ENCODE peak calls at places on chromosomes 13 and 19, in four cellular contexts. One of them, this sample, is unnamed. For H3K4me1, the result is how much of the 10 kb centered on the place peaks cover.

GRCh38 chr19:49151339-49152217 is 3.6 kb downstream of the HRC start:
- DNase-seq in PC-9: peak
- DNase-seq in Peyer's patch: peak
- DNase-seq in fibroblast of lung: peak
- DNase-seq in this sample: peak

GRCh38 chr13:31905896-31906295 is 125.7 kb upstream of the FRY start:
- DNase-seq in fibroblast of lung: no peak
- DNase-seq in PC-9: no peak
- DNase-seq in Peyer's patch: no peak
- DNase-seq in this sample: no peak

GRCh38 chr13:83621765-83622421 is 260.4 kb downstream of the SLITRK1 start:
- DNase-seq in Peyer's patch: no peak
- DNase-seq in PC-9: no peak
- DNase-seq in fibroblast of lung: no peak
- DNase-seq in this sample: no peak

GRCh38 chr13:53782400-53783030 is 753.9 kb downstream of the OLFM4 start:
- DNase-seq in fibroblast of lung: peak
- DNase-seq in PC-9: peak
- DNase-seq in Peyer's patch: no peak
- DNase-seq in this sample: peak

GRCh38 chr13:95858286-95859075 is 181.5 kb downstream of the DNAJC3 start:
- DNase-seq in Peyer's patch: no peak
- DNase-seq in PC-9: no peak
- DNase-seq in fibroblast of lung: peak
- DNase-seq in this sample: no peak

GRCh38 chr13:27423333-27423732 is 1.1 kb upstream of the GTF3A start:
- DNase-seq in fibroblast of lung: no peak
- DNase-seq in Peyer's patch: no peak
- DNase-seq in PC-9: no peak
- DNase-seq in this sample: no peak

GRCh38 chr13:98105929-98106336 is 37.0 kb upstream of the FARP1 start:
- DNase-seq in Peyer's patch: no peak
- DNase-seq in PC-9: peak
- DNase-seq in fibroblast of lung: peak
- DNase-seq in this sample: no peak

GRCh38 chr19:40862785-40863184 is 12.5 kb upstream of the CYP2A6 start:
- DNase-seq in fibroblast of lung: no peak
- DNase-seq in PC-9: peak
- DNase-seq in Peyer's patch: no peak
- DNase-seq in this sample: no peak

GRCh38 chr19:18229474-18229873 is 3.2 kb upstream of the PDE4C start:
- DNase-seq in PC-9: no peak
- DNase-seq in fibroblast of lung: no peak
- DNase-seq in Peyer's patch: no peak
- DNase-seq in this sample: no peak

GRCh38 chr19:38841787-38842438 is 7.9 kb downstream of the HNRNPL start:
- DNase-seq in Peyer's patch: peak
- DNase-seq in PC-9: no peak
- DNase-seq in fibroblast of lung: no peak
- DNase-seq in this sample: no peak

GRCh38 chr19:43524922-43525835 is 1.8 kb downstream of the ETHE1 start:
- DNase-seq in Peyer's patch: peak
- DNase-seq in fibroblast of lung: peak
- DNase-seq in PC-9: peak
- DNase-seq in this sample: peak

GRCh38 chr19:16581971-16582343 is 9.7 kb upstream of the SLC35E1 start:
- DNase-seq in fibroblast of lung: no peak
- DNase-seq in PC-9: no peak
- DNase-seq in Peyer's patch: no peak
- DNase-seq in this sample: no peak

GRCh38 chr19:48480476-48481190 is 11.5 kb downstream of the CYTH2 start:
- DNase-seq in PC-9: no peak
- DNase-seq in Peyer's patch: peak
- DNase-seq in fibroblast of lung: peak
- DNase-seq in this sample: peak

GRCh38 chr13:28273919-28274318 is 135.6 kb downstream of the PAN3 start:
- DNase-seq in Peyer's patch: no peak
- DNase-seq in PC-9: no peak
- DNase-seq in fibroblast of lung: no peak
- DNase-seq in this sample: no peak

GRCh38 chr19:7722231-7722651 is 9.7 kb downstream of the CLEC4G start:
- DNase-seq in fibroblast of lung: no peak
- DNase-seq in Peyer's patch: no peak
- DNase-seq in PC-9: no peak
- DNase-seq in this sample: no peak

GRCh38 chr13:113855012-113855921 is 8.6 kb downstream of the GAS6 start:
- DNase-seq in PC-9: no peak
- DNase-seq in Peyer's patch: peak
- DNase-seq in fibroblast of lung: no peak
- DNase-seq in this sample: peak

GRCh38 chr19:21586341-21587116 is 81.1 kb downstream of the ZNF429 start:
- DNase-seq in PC-9: no peak
- DNase-seq in fibroblast of lung: no peak
- DNase-seq in Peyer's patch: peak
- DNase-seq in this sample: no peak

GRCh38 chr13:19818223-19818842 is 35.6 kb upstream of the PSPC1 start:
- DNase-seq in PC-9: no peak
- DNase-seq in Peyer's patch: peak
- DNase-seq in fibroblast of lung: no peak
- DNase-seq in this sample: peak

GRCh38 chr19:43664008-43664407 is 6.0 kb downstream of the PLAUR start:
- DNase-seq in Peyer's patch: peak
- DNase-seq in fibroblast of lung: no peak
- DNase-seq in PC-9: no peak
- DNase-seq in this sample: no peak

GRCh38 chr13:31794452-31794851 is 55.1 kb downstream of the RXFP2 start:
- DNase-seq in Peyer's patch: no peak
- DNase-seq in fibroblast of lung: no peak
- DNase-seq in PC-9: no peak
- DNase-seq in this sample: no peak

GRCh38 chr19:30651691-30652090 is 279.5 kb downstream of the ZNF536 start:
- DNase-seq in fibroblast of lung: no peak
- DNase-seq in Peyer's patch: no peak
- DNase-seq in PC-9: no peak
- DNase-seq in this sample: no peak

GRCh38 chr19:30393046-30393445 is 20.9 kb downstream of the ZNF536 start:
- DNase-seq in fibroblast of lung: no peak
- DNase-seq in PC-9: no peak
- DNase-seq in Peyer's patch: no peak
- DNase-seq in this sample: no peak

GRCh38 chr13:114339779-114340534 is 25.7 kb downstream of the CHAMP1 start:
- DNase-seq in Peyer's patch: peak
- DNase-seq in PC-9: peak
- DNase-seq in fibroblast of lung: peak
- DNase-seq in this sample: peak

GRCh38 chr13:80036845-80037504 is 304.0 kb downstream of the SPRY2 start:
- DNase-seq in fibroblast of lung: no peak
- DNase-seq in Peyer's patch: peak
- DNase-seq in PC-9: no peak
- DNase-seq in this sample: no peak

GRCh38 chr19:9010693-9011092 is 484 bp upstream of the MUC16 start:
- DNase-seq in PC-9: no peak
- DNase-seq in fibroblast of lung: no peak
- DNase-seq in Peyer's patch: no peak
- DNase-seq in this sample: no peak

GRCh38 chr19:31263317-31263716 is 85.9 kb downstream of the TSHZ3 start:
- DNase-seq in PC-9: no peak
- DNase-seq in Peyer's patch: no peak
- DNase-seq in fibroblast of lung: no peak
- DNase-seq in this sample: no peak

GRCh38 chr13:71867101-71867814 is at the start of gene DACH1:
- DNase-seq in fibroblast of lung: peak
- DNase-seq in Peyer's patch: peak
- DNase-seq in PC-9: no peak
- DNase-seq in this sample: peak

GRCh38 chr19:17753976-17754375 is 2.7 kb downstream of the FCHO1 start:
- DNase-seq in Peyer's patch: no peak
- DNase-seq in PC-9: no peak
- DNase-seq in fibroblast of lung: no peak
- DNase-seq in this sample: no peak

GRCh38 chr13:24361138-24361537 is 51.8 kb downstream of the C1QTNF9 start:
- DNase-seq in fibroblast of lung: no peak
- DNase-seq in Peyer's patch: no peak
- DNase-seq in PC-9: no peak
- DNase-seq in this sample: peak

GRCh38 chr13:49218493-49219051 is 1.6 kb upstream of the MLNR start:
- DNase-seq in PC-9: no peak
- DNase-seq in Peyer's patch: no peak
- DNase-seq in fibroblast of lung: peak
- DNase-seq in this sample: no peak

GRCh38 chr13:106049171-106049570 is 486.3 kb downstream of the EFNB2 start:
- DNase-seq in Peyer's patch: no peak
- DNase-seq in PC-9: no peak
- DNase-seq in fibroblast of lung: no peak
- DNase-seq in this sample: no peak

GRCh38 chr19:7013678-7014077 is 7.6 kb downstream of the MBD3L2B start:
- DNase-seq in fibroblast of lung: peak
- DNase-seq in Peyer's patch: no peak
- DNase-seq in PC-9: no peak
- DNase-seq in this sample: peak

GRCh38 chr19:11624064-11624463 is 26.8 kb downstream of the ZNF627 start:
- DNase-seq in PC-9: no peak
- DNase-seq in fibroblast of lung: peak
- DNase-seq in Peyer's patch: no peak
- DNase-seq in this sample: no peak

GRCh38 chr19:10115392-10116084 is 4.0 kb downstream of the P2RY11 start:
- DNase-seq in fibroblast of lung: no peak
- DNase-seq in PC-9: no peak
- DNase-seq in Peyer's patch: no peak
- DNase-seq in this sample: no peak

GRCh38 chr19:17618281-17618903 is 62.9 kb downstream of the COLGALT1 start:
- DNase-seq in Peyer's patch: no peak
- DNase-seq in fibroblast of lung: no peak
- DNase-seq in PC-9: no peak
- DNase-seq in this sample: no peak

GRCh38 chr19:6213266-6213595 is 66.5 kb downstream of the MLLT1 start:
- DNase-seq in PC-9: no peak
- DNase-seq in fibroblast of lung: no peak
- DNase-seq in Peyer's patch: no peak
- DNase-seq in this sample: no peak

GRCh38 chr13:35768126-35768525 is 291.6 kb upstream of the MAB21L1 start:
- DNase-seq in PC-9: no peak
- DNase-seq in Peyer's patch: no peak
- DNase-seq in fibroblast of lung: no peak
- DNase-seq in this sample: no peak

GRCh38 chr19:35556025-35556590 is 7.3 kb downstream of the ATP4A start:
- DNase-seq in PC-9: no peak
- DNase-seq in Peyer's patch: no peak
- DNase-seq in fibroblast of lung: no peak
- DNase-seq in this sample: no peak

GRCh38 chr19:35559281-35559659 is 4.2 kb downstream of the ATP4A start:
- DNase-seq in Peyer's patch: no peak
- DNase-seq in fibroblast of lung: no peak
- DNase-seq in PC-9: no peak
- DNase-seq in this sample: no peak

GRCh38 chr19:35556846-35557538 is 6.5 kb downstream of the ATP4A start:
- DNase-seq in fibroblast of lung: no peak
- DNase-seq in PC-9: no peak
- DNase-seq in Peyer's patch: no peak
- DNase-seq in this sample: no peak

GRCh38 chr19:35558400-35559280 is 4.8 kb downstream of the ATP4A start:
- DNase-seq in PC-9: no peak
- DNase-seq in Peyer's patch: no peak
- DNase-seq in fibroblast of lung: no peak
- DNase-seq in this sample: no peak

DNA sequence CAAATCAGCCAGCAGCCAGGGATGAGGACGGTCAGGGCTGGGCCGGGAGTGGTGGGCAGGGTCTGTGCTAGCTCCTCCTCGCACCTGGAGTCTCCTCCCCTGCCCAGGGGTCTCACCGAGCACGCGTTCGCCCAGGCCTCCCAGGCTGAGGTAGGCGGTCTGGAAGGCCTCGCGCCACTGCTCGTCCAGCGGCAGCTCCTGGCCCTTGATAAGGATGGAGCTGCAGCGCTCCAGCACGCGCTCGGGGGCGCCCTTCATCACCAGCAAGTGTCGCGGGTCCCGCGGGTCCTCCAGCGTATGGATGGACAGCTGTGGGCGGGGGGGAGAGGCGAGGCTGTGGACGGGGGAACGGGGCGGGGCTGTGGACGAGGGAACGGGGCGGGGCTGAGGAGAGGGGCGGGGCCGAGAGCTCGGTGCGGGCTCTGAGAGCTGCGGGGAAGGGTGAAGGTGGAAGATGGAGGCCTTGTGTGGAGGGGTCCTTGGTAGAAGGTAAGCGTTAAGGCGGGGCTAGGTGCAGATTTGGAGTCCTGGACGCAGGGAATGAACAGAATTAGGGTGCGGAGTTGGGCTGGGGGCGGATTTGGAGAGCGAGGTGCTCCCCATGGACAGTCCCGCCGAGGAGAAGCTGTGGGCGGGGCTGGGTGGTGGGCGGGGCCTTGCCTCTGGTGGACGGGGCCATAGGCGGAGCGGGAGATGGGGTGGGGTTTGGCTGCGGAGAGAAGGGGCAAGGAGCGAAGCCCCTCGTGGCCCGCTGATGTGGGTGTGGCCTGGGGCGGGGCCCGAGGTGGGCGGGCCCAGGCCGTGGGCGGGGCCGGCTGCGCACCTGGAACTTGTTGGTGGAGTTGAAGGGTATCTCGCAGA is 5.7 kb downstream of the ATP4A start:
- DNase-seq in PC-9: no peak
- DNase-seq in fibroblast of lung: peak
- DNase-seq in Peyer's patch: peak
- DNase-seq in this sample: peak
- TF ChIP-seq CTCF in PC-9: no peak
- TF ChIP-seq CTCF in fibroblast of lung: no peak
- TF ChIP-seq CTCF in Peyer's patch: no peak
- TF ChIP-seq CTCF in this sample: no peak

GRCh38 chr19:34399886-34400285 is 4.3 kb upstream of the PDCD2L start:
- DNase-seq in fibroblast of lung: no peak
- DNase-seq in Peyer's patch: no peak
- DNase-seq in PC-9: no peak
- DNase-seq in this sample: no peak
- H3K27ac ChIP-seq in fibroblast of lung: no peak
- H3K27ac ChIP-seq in Peyer's patch: no peak
- H3K27ac ChIP-seq in PC-9: no peak
- H3K27ac ChIP-seq in this sample: no peak

DNA sequence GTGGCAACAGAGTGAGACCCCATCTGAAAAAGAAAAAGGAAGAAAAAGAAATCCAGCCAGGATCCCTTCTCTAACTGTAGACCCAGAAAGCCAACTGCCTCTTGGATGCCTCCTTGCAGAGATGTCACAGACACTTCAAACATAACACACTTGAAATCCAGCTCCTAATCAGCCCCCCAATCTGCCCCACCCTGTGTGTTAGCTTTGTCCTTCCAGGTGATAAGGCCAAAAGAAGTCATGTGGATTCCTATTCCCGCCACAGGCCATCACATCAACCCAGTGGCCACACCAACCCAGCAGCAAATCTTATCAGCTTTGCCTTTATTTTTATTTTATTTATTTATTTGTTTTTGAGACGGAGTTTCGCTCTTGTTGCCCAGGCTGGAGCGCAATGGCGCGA is 8.1 kb downstream of the BEST2 start:
- DNase-seq in fibroblast of lung: no peak
- DNase-seq in Peyer's patch: no peak
- DNase-seq in PC-9: no peak
- DNase-seq in this sample: no peak
- H3K4me1 ChIP-seq in fibroblast of lung: under half
- H3K4me1 ChIP-seq in Peyer's patch: under half
- H3K4me1 ChIP-seq in PC-9: under half
- H3K4me1 ChIP-seq in this sample: under half

GRCh38 chr19:56066152-56067023 is 54.7 kb downstream of the ZNF787 start:
- DNase-seq in PC-9: peak
- DNase-seq in fibroblast of lung: peak
- DNase-seq in Peyer's patch: peak
- DNase-seq in this sample: peak
- TF ChIP-seq CTCF in PC-9: peak
- TF ChIP-seq CTCF in fibroblast of lung: peak
- TF ChIP-seq CTCF in Peyer's patch: peak
- TF ChIP-seq CTCF in this sample: peak